ENCODE peak calls at places on chromosomes 4 and X, in four cellular contexts. H is SJCRH30, I is GM23248, M is MM.1S. F is an unnamed sample.

GRCh38 chr4:3236326-3236878 is 12.6 kb upstream of the MSANTD1 start:
- DNase-seq in M (no peak), I (no peak), H (no peak), F (no peak)

GRCh38 chrX:150575415-150575814 is 7.0 kb downstream of the MTM1 start:
- DNase-seq in I (peak), H (no peak), M (no peak), F (no peak)

GRCh38 chrX:130260316-130260715 is 8.4 kb downstream of the ZNF280C start:
- DNase-seq in I (peak), M (no peak), H (no peak), F (no peak)

GRCh38 chr4:70838972-70839536 is 636 bp downstream of the GRSF1 start:
- DNase-seq in I (peak), M (peak), H (peak), F (peak)

GRCh38 chr4:7206856-7207567 is 14.7 kb downstream of the SORCS2 start:
- DNase-seq in M (no peak), I (peak), H (peak), F (no peak)

GRCh38 chr4:8773124-8773931 is 98.3 kb downstream of the HMX1 start:
- DNase-seq in M (no peak), H (no peak), I (no peak), F (no peak)

GRCh38 chr4:38715076-38715475 is 51.1 kb downstream of the KLF3 start:
- DNase-seq in H (no peak), M (no peak), I (peak), F (no peak)

GRCh38 chrX:46551494-46552128 is 6.4 kb upstream of the ZNF674 start:
- DNase-seq in M (no peak), I (peak), H (no peak), F (no peak)

GRCh38 chrX:28584025-28584424 is 3.2 kb upstream of the IL1RAPL1 start:
- DNase-seq in M (no peak), I (no peak), H (no peak), F (no peak)

GRCh38 chr4:26197018-26197779 is 123.6 kb upstream of the RBPJ start:
- DNase-seq in M (no peak), I (peak), H (peak), F (peak)

GRCh38 chrX:53383376-53384087 is 38.9 kb downstream of the SMC1A start:
- DNase-seq in H (no peak), M (no peak), I (no peak), F (no peak)

GRCh38 chr4:11910780-11911179 is 482.1 kb upstream of the HS3ST1 start:
- DNase-seq in I (no peak), M (no peak), H (no peak), F (no peak)

GRCh38 chrX:87516716-87517115 is 886 bp upstream of the KLHL4 start:
- DNase-seq in H (no peak), I (no peak), M (no peak), F (no peak)
- H3K4me3 ChIP-seq in H (no peak), I (no peak), M (no peak), F (no peak)

GRCh38 chrX:9172451-9172850 is 138.5 kb upstream of the FAM9B start:
- DNase-seq in H (no peak), I (no peak), M (no peak), F (no peak)
- H3K4me3 ChIP-seq in H (no peak), I (no peak), M (no peak), F (no peak)

DNA sequence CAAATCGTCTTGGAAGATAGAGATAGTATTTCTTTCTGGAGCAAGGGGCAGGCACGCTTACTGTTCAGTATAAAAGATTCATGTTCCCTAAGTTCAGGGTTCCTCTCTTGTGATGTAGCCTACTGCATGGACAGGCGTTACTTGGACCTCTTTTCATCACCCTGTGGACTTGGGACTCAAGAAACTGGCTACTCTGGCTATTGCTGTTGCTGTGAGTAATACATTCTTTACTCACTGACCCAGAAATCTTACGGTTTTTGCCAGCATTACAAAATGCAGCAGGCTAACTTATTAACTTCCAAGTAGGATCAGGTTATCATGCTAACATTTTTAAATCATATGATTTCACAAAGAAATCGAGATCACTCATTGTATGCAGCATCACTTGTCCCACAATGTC is 12.8 kb upstream of the GUCY1B1 start:
- DNase-seq in H (no peak), I (peak), M (no peak), F (no peak)
- H3K4me3 ChIP-seq in H (no peak), I (no peak), M (no peak), F (no peak)

GRCh38 chrX:154334496-154334895 is 38.9 kb downstream of the TKTL1 start:
- DNase-seq in M (no peak), I (no peak), H (no peak), F (no peak)

GRCh38 chrX:154333116-154333515 is 37.5 kb downstream of the TKTL1 start:
- DNase-seq in I (no peak), H (no peak), M (no peak), F (no peak)

GRCh38 chrX:154332561-154332960 is 37.0 kb downstream of the TKTL1 start:
- DNase-seq in I (no peak), M (no peak), H (no peak), F (no peak)

GRCh38 chrX:154329284-154329683 is 33.7 kb downstream of the TKTL1 start:
- DNase-seq in M (no peak), I (no peak), H (no peak), F (no peak)

DNA sequence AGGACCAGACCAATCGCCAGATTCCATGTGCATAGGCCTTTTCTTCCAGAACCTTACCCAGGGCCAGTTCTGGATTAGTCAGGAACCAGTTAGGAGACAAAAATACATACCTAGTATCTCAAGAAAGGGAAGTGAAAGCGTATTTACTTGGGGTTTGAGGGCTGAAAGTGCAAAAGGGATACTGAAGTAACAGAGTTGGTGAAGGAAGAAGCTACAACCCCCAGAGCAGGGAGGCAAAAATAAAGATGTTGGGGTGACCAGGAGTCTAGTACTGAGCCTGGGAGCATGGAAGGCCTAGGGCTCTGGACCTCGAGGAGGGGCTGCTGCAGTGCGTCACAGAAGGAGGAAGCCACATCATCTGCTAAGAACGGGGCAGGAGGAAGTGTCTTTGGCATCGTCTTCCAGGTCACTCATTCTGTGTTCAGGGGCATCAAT is 38.3 kb downstream of the TKTL1 start:
- DNase-seq in I (no peak), M (peak), H (no peak), F (no peak)
- H3K4me3 ChIP-seq in I (no peak), M (no peak), H (no peak), F (no peak)

F was measured in Jurkat, Clone E6-1.